ENCODE peak calls at places on chromosomes 13 and 19, in four cellular contexts. T is mammary epithelial cell, I is HAP-1, O is foreskin fibroblast. V is an unnamed sample.
A peak's percentile ranks its signal among the peaks of the same experiment; 100 is the strongest.

GRCh38 chr13:83168575-83168974 is 713.7 kb downstream of the SLITRK1 start:
- DNase-seq in T (no peak), O (no peak), I (no peak), V (no peak)

GRCh38 chr19:43798546-43799409 is 3.5 kb downstream of the LYPD5 start:
- DNase-seq in T (peak; percentile 90), I (no peak), O (peak; percentile 40), V (no peak)

GRCh38 chr19:9205506-9206113 is 13.8 kb downstream of the OR7D4 start:
- DNase-seq in I (peak; percentile 74), T (peak; percentile 53), O (peak; percentile 73), V (peak; percentile 48)

GRCh38 chr19:34341935-34342680 is 22.9 kb upstream of the GPI start:
- DNase-seq in O (no peak), T (no peak), I (no peak), V (no peak)

GRCh38 chr13:35856084-35856483 is 275.1 kb downstream of the DCLK1 start:
- DNase-seq in O (no peak), T (no peak), I (no peak), V (no peak)

GRCh38 chr19:41541990-41542584 is 33.9 kb upstream of the CEACAM21 start:
- DNase-seq in I (peak; percentile 71), O (peak; percentile 37), T (peak; percentile 14), V (peak; percentile 23)

GRCh38 chr19:11058246-11059030 is 30.8 kb upstream of the LDLR start:
- DNase-seq in O (no peak), T (no peak), I (no peak), V (no peak)

GRCh38 chr13:106373304-106373988 is 162.0 kb downstream of the EFNB2 start:
- DNase-seq in I (no peak), T (no peak), O (peak; percentile 33), V (no peak)

GRCh38 chr19:3159565-3159964 is 19.0 kb upstream of the S1PR4 start:
- DNase-seq in O (no peak), I (peak; percentile 42), T (no peak), V (no peak)

GRCh38 chr13:48125794-48126228 is 30.9 kb upstream of the MED4 start:
- DNase-seq in T (no peak), O (peak; percentile 24), I (no peak), V (no peak)

GRCh38 chr13:80340643-80341097 is 256 bp downstream of the SPRY2 start:
- DNase-seq in T (no peak), O (no peak), I (no peak), V (no peak)

GRCh38 chr19:18373892-18374629 is 11.9 kb upstream of the GDF15 start:
- DNase-seq in O (peak; percentile 99), T (peak; percentile 90), I (peak; percentile 82), V (peak; percentile 92)

GRCh38 chr19:10339380-10339960 is at the start of gene ICAM3:
- DNase-seq in I (no peak), O (no peak), T (no peak), V (no peak)

GRCh38 chr13:110303644-110304043 is 3.3 kb downstream of the COL4A1 start:
- DNase-seq in I (no peak), O (no peak), T (no peak), V (no peak)

GRCh38 chr13:110304256-110304655 is 2.7 kb downstream of the COL4A1 start:
- DNase-seq in I (no peak), O (peak; percentile 79), T (no peak), V (no peak)

GRCh38 chr13:110305544-110305943 is 1.4 kb downstream of the COL4A1 start:
- DNase-seq in T (no peak), O (no peak), I (no peak), V (no peak)

GRCh38 chr13:110305949-110306339 is 1.0 kb downstream of the COL4A1 start:
- DNase-seq in T (no peak), O (peak; percentile 55), I (no peak), V (no peak)

DNA sequence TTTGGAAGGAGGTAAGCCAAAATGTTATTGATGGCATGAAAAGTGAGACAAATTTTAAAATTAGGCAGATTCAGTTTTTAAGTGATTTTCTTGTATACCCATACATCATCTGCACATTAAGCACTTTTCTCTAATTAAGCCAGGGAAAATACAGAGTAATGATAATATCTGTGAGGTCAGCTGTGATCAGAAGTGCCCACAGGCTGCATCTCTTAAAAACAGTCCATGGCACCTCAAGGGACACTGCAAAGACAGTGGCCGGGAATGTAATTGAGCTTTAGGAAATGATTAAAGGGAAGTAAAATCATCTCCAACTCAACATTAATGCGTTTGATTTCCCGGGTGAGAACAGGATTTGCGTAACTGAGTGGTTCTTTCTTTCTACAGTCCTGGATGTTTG is 2.0 kb downstream of the COL4A1 start:
- DNase-seq in O (no peak), I (no peak), T (no peak), V (no peak)
- H3K4me3 ChIP-seq in O (no peak overlapping the region), I (no peak overlapping the region), T (no peak overlapping the region), V (no peak overlapping the region)

GRCh38 chr13:21009036-21009435 is 52.4 kb downstream of the LATS2 start:
- DNase-seq in O (no peak), I (no peak), T (no peak), V (no peak)
- H3K4me3 ChIP-seq in O (no peak overlapping the region), I (no peak overlapping the region), T (no peak overlapping the region), V (no peak overlapping the region)

DNA sequence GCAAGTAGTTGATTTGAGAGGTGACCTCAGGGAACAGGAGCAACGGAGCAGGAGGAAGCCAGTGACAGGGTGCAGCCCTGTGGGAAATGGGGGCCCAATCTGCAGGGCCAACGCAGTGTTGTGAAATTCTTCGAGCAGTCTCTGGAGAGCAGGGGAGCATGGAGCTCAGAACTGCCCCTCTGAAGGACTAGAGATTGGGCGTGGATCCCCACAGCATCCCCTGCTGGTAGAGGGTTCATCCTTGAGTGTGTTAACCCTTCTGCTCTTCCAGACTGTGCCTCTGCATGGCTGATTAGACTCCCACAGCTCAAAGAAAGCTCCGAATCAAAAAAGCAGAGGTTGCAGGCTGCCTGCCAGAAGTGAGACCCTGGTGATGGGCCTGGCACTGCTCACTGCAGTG is 77.9 kb upstream of the UQCRFS1 start:
- DNase-seq in T (no peak), I (no peak), O (no peak), V (no peak)
- H3K4me3 ChIP-seq in T (no peak overlapping the region), I (no peak overlapping the region), O (no peak overlapping the region), V (no peak overlapping the region)

DNA sequence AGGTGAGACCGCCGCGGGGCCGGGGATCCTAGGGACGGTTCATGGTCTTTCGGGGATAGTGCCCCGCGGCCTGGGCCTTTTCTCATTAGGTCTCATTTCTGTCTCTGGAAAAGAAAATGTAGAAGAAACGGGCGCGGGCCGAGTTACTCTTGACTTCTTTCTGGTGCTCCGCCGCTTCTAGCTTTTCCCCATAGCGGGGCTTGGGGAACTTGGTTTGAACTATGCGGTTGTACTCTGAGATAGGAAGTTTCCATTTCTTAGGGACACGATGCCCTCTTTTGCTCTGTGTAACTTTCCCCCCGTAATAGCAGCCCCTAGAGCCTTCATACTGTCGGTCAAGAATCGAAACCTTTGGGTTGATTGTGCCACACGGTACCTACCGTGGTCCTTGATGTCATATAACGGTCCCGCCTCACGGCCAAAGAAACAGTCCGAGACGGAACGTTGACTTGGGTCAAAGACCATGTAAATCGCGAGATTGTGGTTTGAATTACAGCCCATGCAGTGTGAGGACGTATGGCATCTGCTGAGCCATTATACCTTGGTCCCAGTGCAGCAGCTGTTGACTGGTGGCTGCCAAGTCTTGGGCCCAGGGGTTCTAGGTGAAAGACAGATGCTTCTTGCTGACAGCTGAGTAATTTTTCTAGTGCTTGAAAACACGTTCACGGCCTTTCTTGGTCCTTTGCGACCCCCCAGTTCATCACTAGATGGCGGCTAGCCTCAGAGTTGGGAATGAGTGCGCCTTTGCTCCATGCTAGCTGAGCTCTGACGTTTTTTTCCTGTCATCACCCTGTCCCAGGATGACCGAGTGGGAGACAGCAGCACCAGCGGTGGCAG is 487 bp downstream of the RPS5 start:
- DNase-seq in O (no peak), I (no peak), T (no peak), V (no peak)
- H3K4me3 ChIP-seq in O (peak overlapping the region; percentile 99), I (peak overlapping the region; percentile 92), T (peak overlapping the region; percentile 86), V (peak overlapping the region; percentile 91)

GRCh38 chr13:95354156-95354555 is 52.9 kb upstream of the ABCC4 start:
- DNase-seq in O (no peak), T (no peak), I (no peak), V (no peak)
- H3K4me3 ChIP-seq in O (no peak overlapping the region), T (no peak overlapping the region), I (no peak overlapping the region), V (no peak overlapping the region)

GRCh38 chr13:21344662-21345176 is 114.4 kb downstream of the ZDHHC20 start:
- DNase-seq in O (no peak), I (no peak), T (no peak), V (no peak)
- H3K4me3 ChIP-seq in O (no peak overlapping the region), I (no peak overlapping the region), T (no peak overlapping the region), V (no peak overlapping the region)

GRCh38 chr19:37954421-37954874 is 47.4 kb downstream of the SIPA1L3 start:
- DNase-seq in O (no peak), T (no peak), I (peak; percentile 29), V (no peak)
- H3K4me3 ChIP-seq in O (no peak overlapping the region), T (no peak overlapping the region), I (no peak overlapping the region), V (no peak overlapping the region)

DNA sequence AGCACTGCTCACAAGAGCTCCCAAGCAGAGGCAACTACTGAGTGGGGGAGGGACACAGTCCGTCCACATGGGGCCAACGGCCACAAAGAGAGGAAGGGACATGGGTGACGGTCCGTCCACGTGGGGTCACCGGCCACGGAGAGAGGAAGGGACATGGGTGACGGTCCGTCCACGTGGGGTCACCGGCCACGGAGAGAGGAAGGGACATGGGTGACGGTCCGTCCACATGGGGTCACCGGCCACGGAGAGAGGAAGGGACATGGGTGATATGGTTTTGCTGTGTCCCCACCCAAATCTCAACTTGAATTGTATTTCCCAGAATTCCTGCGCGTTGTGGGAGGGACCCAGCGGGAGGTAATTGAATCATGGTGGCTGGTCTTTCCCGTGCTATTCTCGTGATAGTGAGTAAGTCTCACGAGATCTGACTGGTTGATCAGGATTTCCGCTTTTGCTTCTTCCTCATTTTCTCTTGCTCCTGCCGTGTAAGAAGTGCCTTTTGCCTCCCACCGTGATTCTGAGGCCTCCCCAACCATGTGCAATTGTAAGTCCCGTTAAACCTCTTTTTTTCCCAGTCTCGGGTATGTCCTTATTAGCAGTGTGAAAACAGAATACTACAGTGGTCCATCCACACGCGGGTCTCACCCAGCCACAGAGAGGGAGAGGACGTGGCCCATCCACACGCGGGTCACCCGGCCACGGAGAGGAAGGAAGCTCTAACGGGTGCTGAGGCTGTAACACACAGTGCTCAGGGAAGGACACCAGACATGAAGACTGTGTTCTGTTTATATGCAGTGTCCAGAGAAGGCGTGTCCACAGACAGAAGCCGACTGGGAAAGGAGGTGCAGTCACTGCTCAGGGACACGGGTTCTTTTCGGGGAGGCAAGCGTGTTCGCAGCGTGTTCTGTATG is 48.5 kb downstream of the GAS6 start:
- DNase-seq in T (no peak), I (peak; percentile 46), O (peak; percentile 45), V (no peak)
- H3K4me3 ChIP-seq in T (no peak overlapping the region), I (peak overlapping the region; percentile 31), O (no peak overlapping the region), V (no peak overlapping the region)